ENCODE peak calls at places on chromosomes 1 and 21, in five cellular contexts. One of them, this sample, is unnamed.

GRCh38 chr1:84930831-84931230 is 37.8 kb upstream of the LPAR3 start:
- DNase-seq in testis: no peak
- DNase-seq in vagina: no peak
- DNase-seq in PC-3: no peak
- DNase-seq in heart right ventricle: no peak
- DNase-seq in this sample: no peak

GRCh38 chr1:162710349-162710748 is 78.1 kb downstream of the DDR2 start:
- DNase-seq in testis: no peak
- DNase-seq in vagina: no peak
- DNase-seq in PC-3: peak; percentile 84
- DNase-seq in heart right ventricle: no peak
- DNase-seq in this sample: no peak

GRCh38 chr21:15028186-15028585 is 36.6 kb downstream of the NRIP1 start:
- DNase-seq in testis: no peak
- DNase-seq in vagina: no peak
- DNase-seq in PC-3: no peak
- DNase-seq in heart right ventricle: no peak
- DNase-seq in this sample: no peak

GRCh38 chr1:89540406-89540970 is 15.9 kb downstream of the LRRC8B start:
- DNase-seq in testis: peak; percentile 53
- DNase-seq in vagina: no peak
- DNase-seq in PC-3: no peak
- DNase-seq in heart right ventricle: no peak
- DNase-seq in this sample: no peak

GRCh38 chr1:198628064-198628455 is 10.8 kb upstream of the PTPRC start:
- DNase-seq in testis: no peak
- DNase-seq in vagina: no peak
- DNase-seq in PC-3: no peak
- DNase-seq in heart right ventricle: no peak
- DNase-seq in this sample: no peak

GRCh38 chr1:171434717-171435346 is 50.5 kb upstream of the PRRC2C start:
- DNase-seq in testis: no peak
- DNase-seq in vagina: no peak
- DNase-seq in PC-3: peak; percentile 92
- DNase-seq in heart right ventricle: no peak
- DNase-seq in this sample: no peak

GRCh38 chr1:160169553-160170399 is 18.4 kb downstream of the ATP1A4 start:
- DNase-seq in testis: no peak
- DNase-seq in vagina: no peak
- DNase-seq in PC-3: no peak
- DNase-seq in heart right ventricle: no peak
- DNase-seq in this sample: no peak

GRCh38 chr21:39633770-39634181 is 21.0 kb downstream of the B3GALT5 start:
- DNase-seq in testis: no peak
- DNase-seq in vagina: no peak
- DNase-seq in PC-3: peak; percentile 95
- DNase-seq in heart right ventricle: no peak
- DNase-seq in this sample: no peak

GRCh38 chr1:41891403-41891896 is 27.3 kb downstream of the HIVEP3 start:
- DNase-seq in testis: no peak
- DNase-seq in vagina: no peak
- DNase-seq in PC-3: no peak
- DNase-seq in heart right ventricle: no peak
- DNase-seq in this sample: no peak

GRCh38 chr1:229664133-229664689 is 38.2 kb downstream of the URB2 start:
- DNase-seq in testis: no peak
- DNase-seq in vagina: no peak
- DNase-seq in PC-3: no peak
- DNase-seq in heart right ventricle: no peak
- DNase-seq in this sample: peak; percentile 67

GRCh38 chr1:27858949-27859576 is 13.3 kb upstream of the THEMIS2 start:
- DNase-seq in testis: no peak
- DNase-seq in vagina: no peak
- DNase-seq in PC-3: no peak
- DNase-seq in heart right ventricle: no peak
- DNase-seq in this sample: no peak

DNA sequence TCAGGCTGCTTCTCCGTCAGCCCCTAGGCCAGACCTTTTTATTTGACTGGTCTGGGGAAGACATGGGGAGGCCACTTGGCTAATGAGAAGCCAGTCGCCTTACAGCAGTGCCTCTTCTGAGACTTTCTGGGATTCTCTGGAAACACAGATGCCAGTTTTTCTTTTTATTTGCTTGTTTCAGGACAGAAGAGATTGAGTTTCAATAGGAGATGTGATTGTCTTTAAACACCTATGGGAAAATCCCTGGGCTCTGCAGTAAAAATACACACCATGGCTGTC is 15.4 kb upstream of the BTG2 start:
- DNase-seq in testis: no peak
- DNase-seq in vagina: no peak
- DNase-seq in PC-3: no peak
- DNase-seq in heart right ventricle: no peak
- DNase-seq in this sample: no peak
- H3K4me1 ChIP-seq in testis: peaks cover 36% of the 10 kb centered on the region
- H3K4me1 ChIP-seq in vagina: peaks cover 61% of the 10 kb centered on the region
- H3K4me1 ChIP-seq in PC-3: no peaks in the 10 kb centered on the region
- H3K4me1 ChIP-seq in heart right ventricle: peaks cover 60% of the 10 kb centered on the region
- H3K4me1 ChIP-seq in this sample: peaks cover 21% of the 10 kb centered on the region

DNA sequence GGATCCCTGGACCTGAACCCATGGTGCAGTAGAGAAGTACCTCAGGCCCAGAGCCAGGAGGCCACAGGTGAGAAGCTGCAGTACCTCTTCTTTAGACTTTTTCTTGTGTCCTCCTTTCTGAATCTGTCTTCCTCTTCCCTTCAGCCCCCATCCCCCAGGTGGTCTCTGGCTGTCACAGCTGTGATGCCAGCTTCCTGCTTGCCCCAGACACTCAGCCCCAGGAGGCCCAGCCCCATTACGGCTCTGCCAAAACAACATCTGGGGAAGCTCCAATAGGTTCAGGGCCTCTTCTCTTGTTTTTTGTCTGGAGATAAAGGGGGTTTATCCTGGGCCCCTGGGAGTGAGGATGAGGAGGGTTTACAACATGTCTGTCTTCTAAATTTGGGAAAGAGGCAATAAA is 9.5 kb upstream of the BTG2 start:
- DNase-seq in testis: no peak
- DNase-seq in vagina: no peak
- DNase-seq in PC-3: no peak
- DNase-seq in heart right ventricle: no peak
- DNase-seq in this sample: no peak
- H3K4me3 ChIP-seq in testis: no peak overlapping the region
- H3K4me3 ChIP-seq in vagina: no peak overlapping the region
- H3K4me3 ChIP-seq in PC-3: no peak overlapping the region
- H3K4me3 ChIP-seq in heart right ventricle: no peak overlapping the region
- H3K4me3 ChIP-seq in this sample: no peak overlapping the region

GRCh38 chr1:209746469-209747269 is 9.2 kb upstream of the TRAF3IP3 start:
- DNase-seq in testis: no peak
- DNase-seq in vagina: no peak
- DNase-seq in PC-3: peak; percentile 57
- DNase-seq in heart right ventricle: no peak
- DNase-seq in this sample: no peak

GRCh38 chr1:209751627-209752231 is 4.1 kb upstream of the TRAF3IP3 start:
- DNase-seq in testis: no peak
- DNase-seq in vagina: no peak
- DNase-seq in PC-3: no peak
- DNase-seq in heart right ventricle: no peak
- DNase-seq in this sample: no peak

GRCh38 chr1:209748620-209749019 is 7.2 kb upstream of the TRAF3IP3 start:
- DNase-seq in testis: no peak
- DNase-seq in vagina: no peak
- DNase-seq in PC-3: no peak
- DNase-seq in heart right ventricle: no peak
- DNase-seq in this sample: no peak

GRCh38 chr1:209749660-209750059 is 6.2 kb upstream of the TRAF3IP3 start:
- DNase-seq in testis: no peak
- DNase-seq in vagina: no peak
- DNase-seq in PC-3: no peak
- DNase-seq in heart right ventricle: no peak
- DNase-seq in this sample: peak; percentile 39

DNA sequence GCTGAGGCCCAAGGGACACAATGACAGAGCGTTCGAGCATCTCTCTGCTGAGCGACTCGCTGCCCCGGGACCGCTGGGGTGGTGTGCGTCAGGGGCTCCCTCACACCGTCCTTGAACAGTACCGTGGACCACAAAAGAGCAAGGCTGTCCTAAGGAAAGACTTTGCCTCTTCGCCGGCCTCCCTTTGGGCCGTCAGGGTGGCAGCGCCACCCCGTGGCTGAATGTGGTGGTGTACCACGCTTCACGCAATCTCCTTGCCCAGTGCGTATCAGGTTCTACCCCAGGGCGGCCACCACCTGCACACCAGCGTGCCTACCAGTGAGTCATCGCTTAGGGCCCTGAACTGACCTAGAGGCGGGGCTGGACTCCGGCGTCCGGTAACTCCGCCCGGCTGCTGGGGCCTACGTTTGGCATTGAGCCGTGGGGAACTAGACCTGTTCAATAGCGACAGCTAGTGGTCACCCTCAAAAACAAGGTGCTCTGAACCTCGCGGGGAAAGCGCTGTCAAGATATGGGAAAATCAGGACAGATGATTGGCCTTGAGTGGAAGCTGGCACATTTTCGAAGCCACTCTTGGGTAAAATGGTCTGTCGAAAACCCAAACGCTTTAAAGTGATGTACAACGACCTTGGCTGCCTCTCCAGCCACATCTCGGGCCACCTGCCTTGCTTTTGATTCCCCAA is 8.1 kb upstream of the TRAF3IP3 start:
- DNase-seq in testis: peak; percentile 93
- DNase-seq in vagina: no peak
- DNase-seq in PC-3: peak; percentile 99
- DNase-seq in heart right ventricle: peak; percentile 91
- DNase-seq in this sample: peak; percentile 82
- H3K4me1 ChIP-seq in testis: peaks cover 22% of the 10 kb centered on the region
- H3K4me1 ChIP-seq in vagina: peaks cover 6% of the 10 kb centered on the region
- H3K4me1 ChIP-seq in PC-3: peaks cover 24% of the 10 kb centered on the region
- H3K4me1 ChIP-seq in heart right ventricle: peaks cover 30% of the 10 kb centered on the region
- H3K4me1 ChIP-seq in this sample: peaks cover 3% of the 10 kb centered on the region

GRCh38 chr1:235327559-235328270 is at the start of gene ARID4B:
- DNase-seq in testis: no peak
- DNase-seq in vagina: no peak
- DNase-seq in PC-3: no peak
- DNase-seq in heart right ventricle: no peak
- DNase-seq in this sample: no peak

GRCh38 chr1:235326719-235327558 is 1.0 kb downstream of the ARID4B start:
- DNase-seq in testis: peak; percentile 49
- DNase-seq in vagina: no peak
- DNase-seq in PC-3: peak; percentile 11
- DNase-seq in heart right ventricle: peak; percentile 33
- DNase-seq in this sample: peak; percentile 51

GRCh38 chr1:235324296-235324695 is 3.7 kb downstream of the ARID4B start:
- DNase-seq in testis: no peak
- DNase-seq in vagina: no peak
- DNase-seq in PC-3: no peak
- DNase-seq in heart right ventricle: no peak
- DNase-seq in this sample: no peak

GRCh38 chr1:235325854-235326253 is 2.1 kb downstream of the ARID4B start:
- DNase-seq in testis: no peak
- DNase-seq in vagina: no peak
- DNase-seq in PC-3: no peak
- DNase-seq in heart right ventricle: no peak
- DNase-seq in this sample: no peak

DNA sequence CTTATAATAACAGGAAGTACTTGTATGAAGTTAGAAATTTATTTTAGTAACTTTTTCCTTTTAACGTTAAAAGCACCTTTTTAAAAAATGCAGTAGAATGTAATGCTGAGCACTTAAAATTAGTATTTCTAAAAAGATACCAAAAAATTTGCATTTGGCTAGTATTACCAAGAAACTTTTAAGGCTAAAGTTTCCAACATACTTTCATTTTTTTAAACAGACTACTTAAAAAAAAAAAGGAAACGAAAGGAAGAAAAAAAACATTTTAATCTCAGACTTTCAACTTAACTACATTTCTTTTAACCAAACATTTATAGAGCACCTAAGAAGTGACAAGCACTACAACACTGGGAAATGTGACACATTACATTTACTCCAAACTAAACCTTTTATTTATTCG is 2.8 kb downstream of the ARID4B start:
- DNase-seq in testis: no peak
- DNase-seq in vagina: no peak
- DNase-seq in PC-3: no peak
- DNase-seq in heart right ventricle: no peak
- DNase-seq in this sample: no peak
- H3K4me3 ChIP-seq in testis: no peak overlapping the region
- H3K4me3 ChIP-seq in vagina: no peak overlapping the region
- H3K4me3 ChIP-seq in PC-3: peak overlapping the region; percentile 97
- H3K4me3 ChIP-seq in heart right ventricle: no peak overlapping the region
- H3K4me3 ChIP-seq in this sample: peak overlapping the region; percentile 93

GRCh38 chr1:153537376-153537730 is 1.6 kb upstream of the S100A6 start:
- DNase-seq in testis: no peak
- DNase-seq in vagina: no peak
- DNase-seq in PC-3: no peak
- DNase-seq in heart right ventricle: no peak
- DNase-seq in this sample: no peak
- H3K4me1 ChIP-seq in testis: peaks cover 15% of the 10 kb centered on the region
- H3K4me1 ChIP-seq in vagina: peaks cover 79% of the 10 kb centered on the region
- H3K4me1 ChIP-seq in PC-3: peaks cover 79% of the 10 kb centered on the region
- H3K4me1 ChIP-seq in heart right ventricle: peaks cover 29% of the 10 kb centered on the region
- H3K4me1 ChIP-seq in this sample: peaks cover 39% of the 10 kb centered on the region

GRCh38 chr21:43735236-43736091 is 16.5 kb downstream of the PDXK start:
- DNase-seq in testis: no peak
- DNase-seq in vagina: no peak
- DNase-seq in PC-3: no peak
- DNase-seq in heart right ventricle: no peak
- DNase-seq in this sample: no peak

GRCh38 chr21:43733060-43733459 is 14.1 kb downstream of the PDXK start:
- DNase-seq in testis: no peak
- DNase-seq in vagina: no peak
- DNase-seq in PC-3: no peak
- DNase-seq in heart right ventricle: no peak
- DNase-seq in this sample: no peak

GRCh38 chr21:43734830-43735229 is 15.9 kb downstream of the PDXK start:
- DNase-seq in testis: peak; percentile 79
- DNase-seq in vagina: no peak
- DNase-seq in PC-3: no peak
- DNase-seq in heart right ventricle: no peak
- DNase-seq in this sample: no peak

GRCh38 chr21:43733529-43734071 is 14.7 kb downstream of the PDXK start:
- DNase-seq in testis: peak; percentile 59
- DNase-seq in vagina: no peak
- DNase-seq in PC-3: no peak
- DNase-seq in heart right ventricle: no peak
- DNase-seq in this sample: no peak

DNA sequence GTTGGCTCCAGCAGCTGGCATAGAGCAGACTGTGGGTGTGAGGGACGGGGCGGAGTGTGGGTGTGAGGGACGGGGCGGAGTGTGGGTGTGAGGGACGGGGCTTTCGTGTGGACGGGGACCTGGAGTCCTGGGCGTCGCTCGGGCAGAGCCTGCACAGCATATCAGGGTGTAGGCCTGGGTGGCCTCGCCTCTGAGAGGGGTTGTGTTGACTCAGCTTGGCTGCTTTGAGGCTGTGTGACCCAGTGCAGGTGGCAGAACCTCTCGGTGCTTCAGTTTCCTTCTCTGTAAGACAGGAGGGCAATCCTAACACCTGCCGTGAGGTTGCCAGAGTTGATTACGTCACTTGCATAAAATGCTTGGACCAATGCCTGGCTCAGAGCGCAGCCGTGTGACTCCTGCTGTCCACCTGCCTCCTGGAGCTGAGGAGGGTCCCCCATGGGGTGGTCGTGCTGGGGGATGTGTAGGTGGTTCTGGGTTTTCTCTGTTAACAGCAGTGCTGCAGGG is 15.3 kb downstream of the PDXK start:
- DNase-seq in testis: no peak
- DNase-seq in vagina: no peak
- DNase-seq in PC-3: no peak
- DNase-seq in heart right ventricle: no peak
- DNase-seq in this sample: no peak
- H3K4me3 ChIP-seq in testis: no peak overlapping the region
- H3K4me3 ChIP-seq in vagina: no peak overlapping the region
- H3K4me3 ChIP-seq in PC-3: no peak overlapping the region
- H3K4me3 ChIP-seq in heart right ventricle: no peak overlapping the region
- H3K4me3 ChIP-seq in this sample: no peak overlapping the region

This sample was measured in BE2C.